ENCODE peak calls at places on chromosome X, in four cellular contexts. W is SK-N-SH, Z is sigmoid colon, M is ovary. Q is an unnamed sample.

GRCh38 chrX:22163306-22163705 is 109.4 kb upstream of the CBLL2 start:
- DNase-seq in Z (no peak), M (no peak), W (no peak), Q (no peak)

GRCh38 chrX:52425710-52426245 is 57.0 kb downstream of the XAGE2 start:
- DNase-seq in M (no peak), W (no peak), Z (no peak), Q (no peak)

GRCh38 chrX:124289443-124289842 is 43.0 kb upstream of the TEX13D start:
- DNase-seq in W (no peak), Z (no peak), M (no peak), Q (no peak)

GRCh38 chrX:55489315-55490009 is at the start of gene USP51:
- DNase-seq in M (peak), Z (peak), W (peak), Q (peak)

GRCh38 chrX:70455366-70456202 is 10.9 kb downstream of the DLG3 start:
- DNase-seq in M (no peak), W (peak), Z (no peak), Q (no peak)

GRCh38 chrX:63128509-63128908 is 222.6 kb downstream of the SPIN4 start:
- DNase-seq in M (no peak), W (peak), Z (no peak), Q (no peak)

GRCh38 chrX:40459576-40460158 is 121.1 kb upstream of the ATP6AP2 start:
- DNase-seq in Z (no peak), W (peak), M (no peak), Q (no peak)

GRCh38 chrX:23666282-23666681 is 1.0 kb upstream of the PRDX4 start:
- DNase-seq in M (no peak), W (no peak), Z (no peak), Q (no peak)

GRCh38 chrX:78769933-78770332 is 22.4 kb downstream of the LPAR4 start:
- DNase-seq in W (no peak), M (no peak), Z (no peak), Q (no peak)

GRCh38 chrX:130874751-130875150 is 28.3 kb downstream of the ENOX2 start:
- DNase-seq in W (no peak), Z (no peak), M (no peak), Q (no peak)

GRCh38 chrX:134625315-134625718 is 33.0 kb downstream of the PLAC1 start:
- DNase-seq in W (no peak), Z (no peak), M (no peak), Q (no peak)

GRCh38 chrX:78327370-78328048 is at the start of gene CYSLTR1:
- DNase-seq in Z (no peak), M (no peak), W (no peak), Q (peak)

GRCh38 chrX:24838624-24839023 is 144.9 kb downstream of the POLA1 start:
- DNase-seq in W (peak), Z (no peak), M (no peak), Q (peak)

DNA sequence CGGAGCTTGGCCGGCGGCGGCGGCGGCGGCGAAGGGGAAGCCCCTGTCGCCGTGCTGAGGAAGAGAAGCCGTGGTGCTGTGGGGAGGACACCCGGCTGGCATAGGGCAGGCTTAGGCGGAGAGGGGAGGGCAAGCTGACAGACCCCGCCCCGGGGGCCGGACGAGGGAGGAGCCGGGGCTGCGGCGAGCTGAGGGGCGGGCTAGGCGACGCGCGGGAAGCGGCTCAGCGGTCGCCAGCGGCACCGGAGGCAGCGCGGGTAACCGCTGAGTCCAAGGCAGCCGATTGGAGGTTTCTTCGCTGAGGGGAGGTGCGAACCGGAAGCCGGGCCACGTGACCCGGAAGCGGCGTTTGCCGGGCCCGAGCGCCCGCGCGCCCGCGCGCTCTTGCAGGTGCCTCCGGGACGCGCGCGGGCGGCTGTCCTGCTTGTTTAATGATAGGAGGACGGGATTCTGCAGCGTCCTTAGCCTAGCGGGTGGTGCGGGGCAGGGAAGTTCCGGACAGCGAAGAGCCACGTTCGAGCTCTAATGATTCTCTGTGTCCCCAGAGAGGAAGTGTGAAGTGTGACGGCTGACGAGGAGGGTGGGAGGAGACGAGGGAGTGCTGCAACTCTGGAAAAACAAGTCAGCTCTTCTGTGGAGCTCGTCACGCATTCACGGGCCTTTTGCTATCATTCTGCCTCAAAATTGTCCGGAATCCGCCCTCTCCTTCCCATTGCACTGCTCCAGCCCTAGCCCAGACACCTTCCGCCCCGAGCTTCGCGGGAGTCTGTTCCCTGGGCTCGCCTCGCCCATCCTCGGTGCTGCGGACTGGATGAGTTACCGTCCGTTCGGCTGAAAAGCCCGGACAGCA is at the start of gene AP1S2:
- DNase-seq in M (peak), W (peak), Z (peak), Q (peak)
- TF ChIP-seq EP300 in M (no peak), W (no peak), Z (no peak), Q (no peak)

DNA sequence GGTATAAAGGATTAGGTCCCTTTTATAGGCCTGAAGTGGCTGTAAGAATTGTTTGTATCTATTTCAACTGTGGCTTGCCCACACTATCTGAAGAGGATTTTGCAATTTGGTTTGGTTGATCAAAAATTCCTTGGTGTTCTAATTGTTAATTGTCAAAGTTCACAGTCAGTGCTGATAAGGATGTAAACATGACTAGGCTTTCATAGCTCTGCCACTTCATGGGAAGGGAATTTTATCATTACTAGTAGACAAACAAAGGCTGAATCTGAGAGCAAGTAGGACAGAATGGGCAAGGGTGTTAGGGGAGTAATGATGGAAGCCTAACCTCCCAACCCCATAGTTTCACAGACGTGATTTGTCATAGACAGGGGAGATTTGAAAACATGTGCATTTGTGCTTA is 1131.7 kb downstream of the SH3BGRL start:
- DNase-seq in M (no peak), W (no peak), Z (no peak), Q (no peak)
- TF ChIP-seq EP300 in M (no peak), W (no peak), Z (no peak), Q (no peak)

DNA sequence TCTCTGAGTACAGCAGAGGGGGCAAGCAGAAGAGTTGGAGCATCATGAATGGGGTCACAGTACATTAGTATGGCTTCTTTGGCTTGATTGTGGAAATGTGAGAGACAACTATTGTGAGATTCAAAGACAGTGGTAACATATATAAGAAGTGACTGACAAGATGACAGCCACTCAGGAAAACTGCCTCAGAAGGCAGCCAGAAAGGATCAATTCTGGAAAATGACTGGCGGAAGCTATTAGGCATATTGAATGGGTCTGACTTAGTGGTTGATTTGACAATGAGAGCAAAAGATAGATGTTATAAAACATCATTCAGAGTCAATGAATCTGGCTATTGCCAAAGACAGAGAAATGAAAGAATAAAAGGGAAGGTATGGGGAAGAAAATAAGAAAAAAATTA is 345.5 kb upstream of the MAGEB2 start:
- DNase-seq in M (no peak), W (no peak), Z (no peak), Q (no peak)
- TF ChIP-seq EP300 in M (no peak), W (no peak), Z (no peak), Q (no peak)

DNA sequence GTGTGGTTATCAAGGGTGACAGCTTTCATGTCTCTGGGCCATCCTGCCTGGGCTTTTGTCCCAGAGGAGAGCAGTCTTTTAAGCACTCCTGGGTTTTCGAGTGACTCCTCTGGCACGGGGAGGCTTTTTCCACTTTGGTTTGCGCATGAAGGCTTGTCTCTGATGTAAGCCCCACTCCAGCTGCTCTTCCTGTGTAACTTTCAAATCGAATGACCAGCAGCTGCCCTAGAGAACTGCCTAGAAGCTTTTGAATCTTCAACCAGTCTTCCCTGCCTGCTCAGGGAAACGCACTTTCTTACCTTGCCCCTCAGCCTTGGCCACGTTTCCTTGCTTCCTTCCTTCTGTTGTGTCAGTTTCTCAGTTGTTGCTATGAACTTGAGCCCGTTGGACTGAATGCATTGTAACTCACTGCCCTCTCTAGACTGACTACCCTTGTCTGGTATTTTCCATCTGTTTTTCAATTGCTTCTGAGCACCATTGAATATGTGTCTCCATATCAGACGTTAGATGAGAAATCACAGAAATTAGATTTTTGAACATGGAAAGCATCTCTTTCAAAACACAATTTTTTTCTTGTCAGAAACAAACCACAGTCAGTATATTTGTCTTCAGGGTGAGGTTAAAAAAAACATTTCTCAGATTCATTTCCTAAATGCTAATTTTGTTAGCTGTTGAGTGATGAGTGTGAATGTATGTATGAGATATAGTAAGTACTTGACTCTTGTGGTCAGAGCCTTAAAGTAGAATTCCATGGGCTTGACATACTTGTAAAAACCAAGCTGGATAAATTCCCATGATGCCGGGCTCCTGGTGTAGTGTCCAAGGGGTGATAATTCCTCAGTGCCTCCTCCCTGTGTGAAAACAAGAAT is 45.4 kb downstream of the SLC9A6 start:
- DNase-seq in Z (peak), M (no peak), W (no peak), Q (peak)
- TF ChIP-seq EP300 in Z (peak), M (no peak), W (no peak), Q (no peak)

Q was measured in tibial nerve.